ENCODE peak calls at places on chromosomes 7 and 10, in ten cellular contexts. X, T, Q, J, W, P, H, S, C and Y are unnamed samples.

GRCh38 chr7:79880312-79880711 is 254.3 kb upstream of the GNAI1 start:
- DNase-seq in S (no peak), J (no peak), H (no peak), Q (no peak), X (no peak), C (no peak), W (no peak), T (no peak), P (no peak), Y (no peak)

GRCh38 chr10:121240556-121240955 is 357.7 kb downstream of the FGFR2 start:
- DNase-seq in T (no peak), H (no peak), C (no peak), Q (no peak), S (no peak), J (no peak), X (no peak), W (no peak), P (no peak), Y (no peak)

GRCh38 chr10:79026341-79026761 is 42.4 kb upstream of the ZMIZ1 start:
- DNase-seq in J (no peak), P (no peak), S (no peak), T (no peak), Q (no peak), H (peak; percentile 51), C (no peak), W (no peak), X (no peak), Y (no peak)

GRCh38 chr7:2016021-2016631 is 216.6 kb downstream of the MAD1L1 start:
- DNase-seq in Q (no peak), S (no peak), C (no peak), H (peak; percentile 72), P (peak; percentile 25), X (no peak), W (no peak), J (peak; percentile 7), T (no peak), Y (no peak)

GRCh38 chr10:114806572-114807391 is 14.8 kb upstream of the FHIP2A start:
- DNase-seq in C (no peak), W (no peak), S (no peak), T (no peak), J (no peak), Q (no peak), P (no peak), X (no peak), H (no peak), Y (no peak)

GRCh38 chr7:14073988-14074387 is 84.5 kb upstream of the ETV1 start:
- DNase-seq in Q (no peak), T (no peak), P (no peak), W (no peak), X (no peak), H (no peak), C (no peak), S (no peak), J (no peak), Y (no peak)

GRCh38 chr10:36888925-36889573 is 236.3 kb upstream of the ANKRD30A start:
- DNase-seq in T (no peak), P (peak; percentile 52), J (no peak), W (no peak), X (peak; percentile 6), C (peak; percentile 7), H (no peak), S (peak; percentile 20), Q (no peak), Y (peak; percentile 33)

GRCh38 chr7:159000070-159000469 is 143.7 kb downstream of the DYNC2I1 start:
- DNase-seq in T (no peak), X (no peak), H (no peak), S (no peak), C (no peak), J (no peak), Q (no peak), W (no peak), P (no peak), Y (no peak)

GRCh38 chr7:15685358-15686181 is 913 bp downstream of the MEOX2 start:
- DNase-seq in W (peak; percentile 41), P (peak; percentile 71), Q (no peak), S (peak; percentile 83), X (no peak), C (no peak), T (peak; percentile 69), J (peak; percentile 67), H (no peak), Y (peak; percentile 24)

GRCh38 chr7:30682131-30683083 is at the start of gene CRHR2:
- DNase-seq in S (no peak), T (no peak), J (no peak), W (peak; percentile 59), X (no peak), H (no peak), P (peak; percentile 70), C (peak; percentile 20), Q (no peak), Y (peak; percentile 40)

GRCh38 chr7:7311001-7311400 is 128.7 kb downstream of the C1GALT1 start:
- DNase-seq in C (no peak), T (no peak), S (no peak), H (no peak), W (no peak), X (no peak), P (no peak), Q (no peak), J (no peak), Y (no peak)

GRCh38 chr10:122441961-122442360 is 12.5 kb upstream of the ARMS2 start:
- DNase-seq in W (no peak), Q (no peak), X (peak; percentile 84), S (peak; percentile 78), P (no peak), H (no peak), J (no peak), T (peak; percentile 12), C (peak; percentile 78), Y (no peak)

GRCh38 chr10:122062831-122063674 is 74.1 kb downstream of the TACC2 start:
- DNase-seq in C (peak; percentile 95), T (peak; percentile 85), S (peak; percentile 92), P (peak; percentile 83), X (peak; percentile 95), Q (peak; percentile 83), W (no peak), H (peak; percentile 56), J (peak; percentile 92), Y (peak; percentile 46)

GRCh38 chr7:7519528-7519927 is 16.1 kb downstream of the COL28A1 start:
- DNase-seq in J (no peak), H (no peak), C (no peak), P (no peak), X (no peak), T (no peak), W (no peak), Q (no peak), S (no peak), Y (no peak)

GRCh38 chr10:78756604-78757442 is 311.9 kb upstream of the ZMIZ1 start:
- DNase-seq in J (peak; percentile 90), S (peak; percentile 97), W (no peak), X (peak; percentile 98), Q (peak; percentile 81), C (peak; percentile 93), H (peak; percentile 87), P (no peak), T (peak; percentile 96), Y (no peak)

GRCh38 chr10:105757302-105757701 is 1116.2 kb downstream of the SORCS3 start:
- DNase-seq in C (no peak), P (no peak), J (no peak), X (no peak), T (no peak), W (no peak), H (no peak), Q (no peak), S (no peak), Y (no peak)

GRCh38 chr7:83696101-83696500 is 47.2 kb upstream of the SEMA3E start:
- DNase-seq in H (no peak), Q (no peak), C (no peak), X (no peak), P (no peak), J (no peak), S (no peak), W (no peak), T (no peak), Y (no peak)

GRCh38 chr7:88500146-88500545 is 193.5 kb upstream of the STEAP4 start:
- DNase-seq in P (no peak), C (no peak), W (no peak), T (no peak), X (no peak), H (no peak), S (peak; percentile 32), J (no peak), Q (no peak), Y (no peak)

DNA sequence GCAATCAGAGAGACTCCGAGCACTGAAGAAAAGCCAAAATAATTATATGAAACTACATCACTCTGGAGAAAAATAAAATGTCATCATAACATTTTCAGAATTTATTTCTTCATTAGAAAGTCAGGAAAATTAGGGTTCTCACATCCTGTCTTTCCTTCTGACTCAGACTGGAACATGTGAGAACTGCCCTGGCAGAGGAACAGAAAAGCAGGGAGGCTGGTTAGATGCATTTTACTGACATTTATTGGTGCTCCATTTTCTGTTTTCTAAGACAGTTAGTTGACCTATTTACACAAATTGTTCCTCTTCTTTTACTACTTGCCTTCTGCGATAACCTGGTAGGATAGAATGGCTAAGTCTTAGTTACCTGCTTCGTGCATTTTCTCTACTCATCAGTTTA is 58.6 kb upstream of the ANK3 start:
- DNase-seq in C (no peak), P (no peak), H (no peak), X (no peak), T (no peak), Q (no peak), S (peak; percentile 20), J (no peak), W (no peak), Y (no peak)
- TF ChIP-seq CTCF in C (no peak), P (no peak), H (no peak), X (no peak), T (no peak), Q (no peak), S (no peak), J (no peak), W (no peak), Y (no peak)

GRCh38 chr7:54664235-54665228 is 94.5 kb downstream of the SEC61G start:
- DNase-seq in C (peak; percentile 67), H (no peak), Q (peak; percentile 33), J (no peak), W (peak; percentile 81), X (peak; percentile 79), T (peak; percentile 22), P (peak; percentile 86), S (peak; percentile 6), Y (peak; percentile 75)
- TF ChIP-seq CTCF in C (peak; percentile 42), H (no peak), Q (no peak), J (no peak), W (peak; percentile 49), X (peak; percentile 68), T (peak; percentile 25), P (peak; percentile 59), S (no peak), Y (peak; percentile 64)

GRCh38 chr10:44464503-44464902 is 79.6 kb upstream of the CXCL12 start:
- DNase-seq in P (no peak), S (no peak), T (no peak), J (no peak), W (no peak), X (no peak), H (no peak), C (no peak), Q (no peak), Y (no peak)
- TF ChIP-seq CTCF in P (peak; percentile 41), S (peak; percentile 14), T (no peak), J (no peak), W (peak; percentile 39), X (no peak), H (no peak), C (no peak), Q (no peak), Y (peak; percentile 14)

DNA sequence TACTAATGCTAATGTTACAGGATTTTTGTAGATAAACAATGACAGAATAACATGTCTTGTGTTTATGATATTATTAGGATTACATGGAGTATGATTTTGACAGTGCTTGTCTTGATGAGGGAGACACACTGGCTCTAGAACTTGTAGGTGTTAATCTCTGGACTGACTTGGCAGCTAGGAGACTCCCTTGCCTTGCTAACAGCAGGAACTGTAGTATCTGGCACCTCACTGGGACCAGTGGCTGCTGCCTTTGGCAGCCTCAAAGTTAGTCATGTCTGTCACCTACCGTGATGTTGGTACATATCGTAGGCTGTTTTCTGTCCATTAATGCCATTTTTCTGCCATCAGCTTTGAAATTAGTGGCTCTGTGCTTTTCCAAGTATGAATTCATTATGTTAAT is 261.5 kb downstream of the CDK14 start:
- DNase-seq in X (no peak), P (no peak), W (no peak), J (no peak), S (no peak), C (no peak), Q (no peak), H (no peak), T (no peak), Y (no peak)
- TF ChIP-seq CTCF in X (no peak), P (no peak), W (no peak), J (no peak), S (no peak), C (no peak), Q (no peak), H (no peak), T (no peak), Y (no peak)